ENCODE peak calls at places on chromosomes 7 and 10, in seven cellular contexts. B is lower lobe of right lung, I is fibroblast of mammary gland, L is spleen, S is endodermal cell, Q is fibroblast of lung, F is ovary. X is an unnamed sample.

GRCh38 chr7:155669717-155670505 is 25.4 kb downstream of the RBM33 start:
- DNase-seq in B (peak; percentile 84), I (peak; percentile 88), L (no peak), S (peak; percentile 82), Q (peak; percentile 47), F (no peak), X (no peak)

GRCh38 chr7:22663721-22664120 is 63.3 kb upstream of the IL6 start:
- DNase-seq in B (no peak), I (no peak), L (no peak), S (no peak), Q (peak; percentile 40), F (no peak), X (no peak)

GRCh38 chr10:70558871-70559810 is 43.4 kb downstream of the PRF1 start:
- DNase-seq in B (peak; percentile 68), I (peak; percentile 63), L (peak; percentile 78), S (peak; percentile 89), Q (peak; percentile 62), F (peak; percentile 50), X (peak; percentile 60)

GRCh38 chr7:124072603-124073324 is 39.9 kb upstream of the TMEM229A start:
- DNase-seq in B (no peak), I (peak; percentile 50), L (no peak), S (no peak), Q (peak; percentile 82), F (no peak), X (peak; percentile 93)

GRCh38 chr7:5997210-5997808 is 11.5 kb downstream of the PMS2 start:
- DNase-seq in B (no peak), I (peak; percentile 76), L (no peak), S (peak; percentile 61), Q (peak; percentile 58), F (peak; percentile 59), X (peak; percentile 74)

GRCh38 chr7:151336027-151336720 is 5.4 kb upstream of the NUB1 start:
- DNase-seq in B (no peak), I (no peak), L (no peak), S (no peak), Q (peak; percentile 19), F (no peak), X (no peak)

GRCh38 chr7:17380696-17381662 is 82.5 kb downstream of the AHR start:
- DNase-seq in B (no peak), I (peak; percentile 75), L (no peak), S (no peak), Q (peak; percentile 56), F (no peak), X (no peak)

GRCh38 chr7:140863867-140864266 is 60.9 kb downstream of the BRAF start:
- DNase-seq in B (no peak), I (no peak), L (no peak), S (no peak), Q (no peak), F (no peak), X (no peak)

GRCh38 chr10:114045738-114046458 is 2.2 kb downstream of the ADRB1 start:
- DNase-seq in B (no peak), I (no peak), L (no peak), S (no peak), Q (no peak), F (no peak), X (no peak)

GRCh38 chr7:151833213-151833651 is 43.7 kb downstream of the PRKAG2 start:
- DNase-seq in B (peak; percentile 37), I (no peak), L (no peak), S (no peak), Q (no peak), F (no peak), X (no peak)

GRCh38 chr7:25951414-25952276 is 200.4 kb upstream of the NFE2L3 start:
- DNase-seq in B (no peak), I (no peak), L (no peak), S (peak; percentile 62), Q (no peak), F (peak; percentile 34), X (no peak)

GRCh38 chr7:155257482-155258232 is 40.0 kb upstream of the INSIG1 start:
- DNase-seq in B (no peak), I (peak; percentile 97), L (no peak), S (no peak), Q (peak; percentile 79), F (no peak), X (peak; percentile 83)

GRCh38 chr7:66145404-66145843 is 30.8 kb downstream of the CRCP start:
- DNase-seq in B (no peak), I (peak; percentile 67), L (no peak), S (no peak), Q (no peak), F (peak; percentile 79), X (peak; percentile 90)

GRCh38 chr7:19982841-19983835 is 209.7 kb upstream of the TMEM196 start:
- DNase-seq in B (no peak), I (peak; percentile 79), L (no peak), S (peak; percentile 85), Q (peak; percentile 77), F (peak; percentile 23), X (peak; percentile 78)

GRCh38 chr7:148095066-148095465 is 495.5 kb upstream of the C7orf33 start:
- DNase-seq in B (no peak), I (no peak), L (no peak), S (no peak), Q (no peak), F (peak; percentile 43), X (no peak)

GRCh38 chr10:61404771-61405170 is 48.4 kb downstream of the TMEM26 start:
- DNase-seq in B (no peak), I (peak; percentile 61), L (no peak), S (no peak), Q (peak; percentile 93), F (no peak), X (peak; percentile 10)

GRCh38 chr10:120951288-120951687 is 100.1 kb downstream of the WDR11 start:
- DNase-seq in B (no peak), I (no peak), L (no peak), S (peak; percentile 55), Q (no peak), F (no peak), X (no peak)

GRCh38 chr10:120950103-120950561 is 99.0 kb downstream of the WDR11 start:
- DNase-seq in B (no peak), I (no peak), L (no peak), S (peak; percentile 86), Q (peak; percentile 39), F (no peak), X (no peak)

GRCh38 chr10:120946497-120946896 is 95.3 kb downstream of the WDR11 start:
- DNase-seq in B (no peak), I (no peak), L (no peak), S (no peak), Q (no peak), F (no peak), X (peak; percentile 11)

GRCh38 chr10:120948889-120949382 is 97.8 kb downstream of the WDR11 start:
- DNase-seq in B (peak; percentile 63), I (peak; percentile 57), L (peak; percentile 83), S (peak; percentile 92), Q (peak; percentile 61), F (peak; percentile 72), X (peak; percentile 39)

GRCh38 chr10:120949511-120950102 is 98.4 kb downstream of the WDR11 start:
- DNase-seq in B (no peak), I (no peak), L (no peak), S (peak; percentile 72), Q (peak; percentile 2), F (no peak), X (no peak)
- H3K4me3 ChIP-seq in B (peak overlapping the region; percentile 39), I (peak overlapping the region; percentile 41), L (peak overlapping the region; percentile 40), S (peak overlapping the region; percentile 79), Q (peak overlapping the region; percentile 46), F (peak overlapping the region; percentile 35), X (no peak overlapping the region)

DNA sequence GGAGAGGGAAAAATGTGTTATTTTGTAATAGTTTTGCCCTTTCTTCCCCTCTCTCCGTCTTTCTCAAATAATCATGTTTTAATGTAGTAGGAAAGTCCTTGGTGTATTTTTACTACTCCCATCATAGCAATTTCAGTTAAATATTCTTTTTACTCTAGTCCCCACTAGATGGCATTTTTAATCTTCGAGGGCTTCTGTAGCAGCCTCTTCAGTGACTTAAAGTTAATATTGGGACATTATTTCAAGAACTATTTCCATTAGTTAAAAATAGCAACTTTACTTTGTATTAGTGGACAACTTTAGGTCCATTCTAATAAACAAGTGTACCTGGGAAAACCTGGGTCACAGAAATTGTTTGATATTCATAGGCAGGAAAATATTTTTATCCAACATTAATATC is 23.0 kb downstream of the EDRF1 start:
- DNase-seq in B (no peak), I (peak; percentile 3), L (no peak), S (no peak), Q (no peak), F (no peak), X (peak; percentile 5)
- TF ChIP-seq CTCF in B (no peak), I (no peak), L (no peak), S (peak; percentile 56), Q (peak; percentile 27), F (no peak), X (no peak)

DNA sequence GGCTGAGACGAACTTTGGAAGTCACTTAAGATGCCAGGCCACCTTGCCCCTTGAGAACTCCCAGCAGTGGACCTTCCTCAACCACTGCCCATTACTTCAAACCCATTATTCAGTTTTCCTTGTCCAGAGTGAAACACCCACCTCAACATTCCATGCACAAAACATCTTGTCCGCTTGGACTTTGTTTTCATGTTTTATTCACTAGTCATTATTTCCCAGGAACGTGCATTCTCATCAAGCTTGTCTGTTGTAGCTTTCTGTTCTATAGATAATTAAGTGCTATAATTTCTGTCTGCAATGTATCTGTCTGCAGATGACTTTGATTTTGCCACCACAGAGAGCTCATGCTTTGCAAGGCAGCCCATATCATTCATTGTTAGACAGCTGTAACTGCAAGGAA is 117.3 kb downstream of the RAB18 start:
- DNase-seq in B (no peak), I (peak; percentile 57), L (no peak), S (no peak), Q (peak; percentile 60), F (no peak), X (peak; percentile 25)
- H3K4me3 ChIP-seq in B (no peak overlapping the region), I (no peak overlapping the region), L (no peak overlapping the region), S (no peak overlapping the region), Q (no peak overlapping the region), F (no peak overlapping the region), X (no peak overlapping the region)

GRCh38 chr7:30503273-30504212 is 1.1 kb downstream of the GGCT start:
- DNase-seq in B (no peak), I (peak; percentile 12), L (no peak), S (no peak), Q (peak; percentile 2), F (no peak), X (peak; percentile 6)

GRCh38 chr7:30504347-30505173 is at the start of gene GGCT:
- DNase-seq in B (peak; percentile 99), I (peak; percentile 98), L (peak; percentile 98), S (peak; percentile 99), Q (peak; percentile 98), F (peak; percentile 99), X (peak; percentile 99)

GRCh38 chr7:30501264-30501663 is 3.4 kb downstream of the GGCT start:
- DNase-seq in B (no peak), I (no peak), L (no peak), S (no peak), Q (no peak), F (no peak), X (no peak)

GRCh38 chr7:30502470-30503251 is 2.0 kb downstream of the GGCT start:
- DNase-seq in B (no peak), I (no peak), L (no peak), S (no peak), Q (no peak), F (no peak), X (no peak)

DNA sequence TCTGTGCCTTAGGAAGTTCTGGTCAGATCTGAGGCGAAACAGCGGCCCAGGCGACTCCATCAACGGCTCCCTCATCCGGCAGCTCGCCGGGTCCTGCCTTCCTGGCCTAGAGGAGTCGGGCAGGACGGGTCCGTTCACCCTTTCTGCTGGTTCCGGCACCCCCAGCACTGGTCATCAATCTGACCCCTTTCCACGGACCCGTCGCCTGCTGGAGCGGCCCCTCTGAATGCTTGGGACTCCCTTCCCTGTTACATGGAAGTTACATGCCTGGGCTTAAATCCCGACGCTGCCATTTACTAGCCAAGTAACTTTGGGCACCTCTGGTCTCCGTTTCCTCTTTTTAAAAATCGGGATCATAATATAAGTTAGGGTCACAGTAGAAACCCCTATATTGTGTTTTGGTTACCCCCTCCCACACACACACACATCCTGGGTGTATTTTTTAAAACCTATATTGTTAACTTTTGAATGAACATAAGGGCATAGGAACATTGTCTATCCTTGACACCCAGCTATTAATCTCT is 607 bp upstream of the GGCT start:
- DNase-seq in B (no peak), I (no peak), L (no peak), S (no peak), Q (no peak), F (no peak), X (no peak)
- TF ChIP-seq CTCF in B (no peak), I (peak; percentile 5), L (no peak), S (no peak), Q (no peak), F (no peak), X (no peak)